ENCODE peak calls at places on chromosomes 4 and X, in five cellular contexts. One of them, this sample, is unnamed.

GRCh38 chr4:97028785-97029184 is 1114.5 kb downstream of the STPG2 start:
- DNase-seq in epithelial cell of esophagus: no peak
- DNase-seq in fibroblast of the aortic adventitia: no peak
- DNase-seq in hepatocyte: no peak
- DNase-seq in breast epithelium: no peak
- DNase-seq in this sample: no peak

GRCh38 chr4:118732591-118733330 is 47.6 kb downstream of the METTL14 start:
- DNase-seq in epithelial cell of esophagus: peak; percentile 60
- DNase-seq in hepatocyte: no peak
- DNase-seq in breast epithelium: no peak
- DNase-seq in fibroblast of the aortic adventitia: peak; percentile 76
- DNase-seq in this sample: peak; percentile 73

GRCh38 chrX:40005290-40006011 is 92.3 kb downstream of the BCOR start:
- DNase-seq in fibroblast of the aortic adventitia: no peak
- DNase-seq in hepatocyte: no peak
- DNase-seq in epithelial cell of esophagus: no peak
- DNase-seq in breast epithelium: no peak
- DNase-seq in this sample: no peak

GRCh38 chr4:185833055-185833598 is 21.1 kb upstream of the SORBS2 start:
- DNase-seq in epithelial cell of esophagus: no peak
- DNase-seq in fibroblast of the aortic adventitia: peak; percentile 92
- DNase-seq in hepatocyte: no peak
- DNase-seq in breast epithelium: no peak
- DNase-seq in this sample: no peak

GRCh38 chr4:61070269-61070668 is 129.9 kb upstream of the ADGRL3 start:
- DNase-seq in fibroblast of the aortic adventitia: no peak
- DNase-seq in breast epithelium: no peak
- DNase-seq in epithelial cell of esophagus: no peak
- DNase-seq in hepatocyte: no peak
- DNase-seq in this sample: no peak

GRCh38 chr4:152463562-152463961 is 72.3 kb downstream of the FBXW7 start:
- DNase-seq in hepatocyte: no peak
- DNase-seq in fibroblast of the aortic adventitia: no peak
- DNase-seq in epithelial cell of esophagus: no peak
- DNase-seq in breast epithelium: no peak
- DNase-seq in this sample: no peak

GRCh38 chr4:172843273-172843672 is 325.3 kb upstream of the GALNT7 start:
- DNase-seq in hepatocyte: no peak
- DNase-seq in breast epithelium: no peak
- DNase-seq in epithelial cell of esophagus: no peak
- DNase-seq in fibroblast of the aortic adventitia: no peak
- DNase-seq in this sample: no peak

GRCh38 chr4:101400096-101400495 is 52.8 kb upstream of the PPP3CA start:
- DNase-seq in breast epithelium: no peak
- DNase-seq in epithelial cell of esophagus: peak; percentile 12
- DNase-seq in fibroblast of the aortic adventitia: peak; percentile 34
- DNase-seq in hepatocyte: no peak
- DNase-seq in this sample: peak; percentile 69

GRCh38 chr4:165293927-165294649 is 33.4 kb upstream of the MSMO1 start:
- DNase-seq in fibroblast of the aortic adventitia: peak; percentile 33
- DNase-seq in breast epithelium: no peak
- DNase-seq in epithelial cell of esophagus: peak; percentile 26
- DNase-seq in hepatocyte: no peak
- DNase-seq in this sample: no peak

GRCh38 chr4:24044610-24045589 is 155.1 kb upstream of the PPARGC1A start:
- DNase-seq in hepatocyte: no peak
- DNase-seq in breast epithelium: no peak
- DNase-seq in epithelial cell of esophagus: no peak
- DNase-seq in fibroblast of the aortic adventitia: no peak
- DNase-seq in this sample: no peak

GRCh38 chr4:60582167-60582566 is 618.0 kb upstream of the ADGRL3 start:
- DNase-seq in breast epithelium: no peak
- DNase-seq in fibroblast of the aortic adventitia: no peak
- DNase-seq in epithelial cell of esophagus: no peak
- DNase-seq in hepatocyte: no peak
- DNase-seq in this sample: no peak

GRCh38 chrX:56025872-56026571 is 206.1 kb upstream of the KLF8 start:
- DNase-seq in breast epithelium: no peak
- DNase-seq in epithelial cell of esophagus: no peak
- DNase-seq in fibroblast of the aortic adventitia: no peak
- DNase-seq in hepatocyte: no peak
- DNase-seq in this sample: no peak

GRCh38 chr4:95528388-95528787 is 20.4 kb downstream of the UNC5C start:
- DNase-seq in epithelial cell of esophagus: no peak
- DNase-seq in hepatocyte: no peak
- DNase-seq in breast epithelium: no peak
- DNase-seq in fibroblast of the aortic adventitia: no peak
- DNase-seq in this sample: no peak

GRCh38 chr4:133147365-133147821 is 1.7 kb upstream of the PCDH10 start:
- DNase-seq in hepatocyte: peak; percentile 10
- DNase-seq in epithelial cell of esophagus: peak; percentile 10
- DNase-seq in breast epithelium: no peak
- DNase-seq in fibroblast of the aortic adventitia: no peak
- DNase-seq in this sample: no peak

GRCh38 chrX:46978341-46979291 is 66.4 kb downstream of the JADE3 start:
- DNase-seq in epithelial cell of esophagus: peak; percentile 80
- DNase-seq in breast epithelium: peak; percentile 40
- DNase-seq in fibroblast of the aortic adventitia: peak; percentile 79
- DNase-seq in hepatocyte: peak; percentile 66
- DNase-seq in this sample: peak; percentile 87

GRCh38 chr4:175758050-175758449 is 54.0 kb downstream of the GPM6A start:
- DNase-seq in fibroblast of the aortic adventitia: no peak
- DNase-seq in breast epithelium: no peak
- DNase-seq in hepatocyte: no peak
- DNase-seq in epithelial cell of esophagus: no peak
- DNase-seq in this sample: no peak

GRCh38 chr4:113355550-113356371 is 306.3 kb downstream of the ANK2 start:
- DNase-seq in hepatocyte: peak; percentile 34
- DNase-seq in fibroblast of the aortic adventitia: peak; percentile 96
- DNase-seq in epithelial cell of esophagus: peak; percentile 82
- DNase-seq in breast epithelium: no peak
- DNase-seq in this sample: peak; percentile 96

GRCh38 chrX:13778916-13779315 is 38.0 kb downstream of the GPM6B start:
- DNase-seq in hepatocyte: no peak
- DNase-seq in breast epithelium: no peak
- DNase-seq in fibroblast of the aortic adventitia: peak; percentile 55
- DNase-seq in epithelial cell of esophagus: peak; percentile 30
- DNase-seq in this sample: peak; percentile 80

GRCh38 chrX:21412883-21413282 is 38.7 kb downstream of the CNKSR2 start:
- DNase-seq in epithelial cell of esophagus: peak; percentile 62
- DNase-seq in breast epithelium: no peak
- DNase-seq in fibroblast of the aortic adventitia: peak; percentile 35
- DNase-seq in hepatocyte: no peak
- DNase-seq in this sample: peak; percentile 25

GRCh38 chr4:124061413-124061812 is 651.1 kb downstream of the ANKRD50 start:
- DNase-seq in fibroblast of the aortic adventitia: peak; percentile 87
- DNase-seq in hepatocyte: no peak
- DNase-seq in epithelial cell of esophagus: no peak
- DNase-seq in breast epithelium: no peak
- DNase-seq in this sample: peak; percentile 90

DNA sequence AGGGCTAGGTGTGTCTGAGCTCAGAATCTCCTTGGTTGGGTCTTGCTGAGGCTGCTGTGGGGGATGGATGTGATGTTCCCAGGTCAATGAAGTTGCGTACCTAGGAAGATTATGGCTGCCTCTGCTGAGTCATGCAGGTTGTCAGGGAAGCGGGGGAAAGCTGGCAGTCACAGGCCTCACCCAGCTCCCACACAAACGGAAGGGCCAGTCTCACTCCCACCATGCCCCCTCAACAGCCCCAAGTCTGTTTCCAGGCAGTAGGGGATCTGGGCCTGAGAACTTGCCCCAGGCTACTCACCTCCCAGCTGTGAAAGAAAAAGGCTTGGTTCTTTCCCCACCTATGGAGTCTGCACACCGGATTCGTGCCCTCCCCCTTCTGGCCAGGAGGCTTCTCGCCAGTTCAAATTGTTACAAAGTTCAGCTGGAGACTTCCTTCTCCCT is 72.9 kb downstream of the WDR44 start:
- DNase-seq in breast epithelium: no peak
- DNase-seq in hepatocyte: no peak
- DNase-seq in epithelial cell of esophagus: no peak
- DNase-seq in fibroblast of the aortic adventitia: no peak
- DNase-seq in this sample: no peak
- H3K4me3 ChIP-seq in breast epithelium: no peak overlapping the region
- H3K4me3 ChIP-seq in hepatocyte: no peak overlapping the region
- H3K4me3 ChIP-seq in epithelial cell of esophagus: no peak overlapping the region
- H3K4me3 ChIP-seq in fibroblast of the aortic adventitia: no peak overlapping the region
- H3K4me3 ChIP-seq in this sample: no peak overlapping the region

DNA sequence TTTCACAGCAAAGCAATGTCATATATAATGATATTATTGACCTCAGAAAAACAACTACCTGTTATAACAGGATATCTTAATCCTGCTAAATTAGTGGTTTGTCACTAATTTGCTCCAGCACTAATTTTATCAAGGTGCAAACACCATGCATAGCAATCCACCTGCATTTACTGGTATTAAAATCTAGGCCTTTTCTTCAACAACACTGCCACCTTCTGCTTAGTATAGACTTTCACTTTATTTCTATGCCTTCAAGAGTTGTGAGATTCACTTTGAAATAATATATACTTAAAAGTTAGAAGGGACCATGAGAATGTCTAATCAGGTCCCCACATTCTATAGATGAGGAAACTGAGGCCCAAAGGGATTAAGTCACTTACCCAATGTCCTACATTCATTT is 82.1 kb upstream of the IQCM start:
- DNase-seq in epithelial cell of esophagus: peak; percentile 49
- DNase-seq in fibroblast of the aortic adventitia: peak; percentile 50
- DNase-seq in breast epithelium: no peak
- DNase-seq in hepatocyte: peak; percentile 23
- DNase-seq in this sample: peak; percentile 41
- TF ChIP-seq CTCF in epithelial cell of esophagus: peak; percentile 47
- TF ChIP-seq CTCF in fibroblast of the aortic adventitia: peak; percentile 46
- TF ChIP-seq CTCF in breast epithelium: no peak
- TF ChIP-seq CTCF in hepatocyte: peak; percentile 70
- TF ChIP-seq CTCF in this sample: peak; percentile 60

GRCh38 chrX:2829066-2829430 is 318 bp downstream of the GYG2 start:
- DNase-seq in hepatocyte: peak; percentile 52
- DNase-seq in fibroblast of the aortic adventitia: no peak
- DNase-seq in epithelial cell of esophagus: no peak
- DNase-seq in breast epithelium: no peak
- DNase-seq in this sample: no peak
- H3K4me3 ChIP-seq in hepatocyte: peak overlapping the region; percentile 93
- H3K4me3 ChIP-seq in fibroblast of the aortic adventitia: peak overlapping the region; percentile 61
- H3K4me3 ChIP-seq in epithelial cell of esophagus: no peak overlapping the region
- H3K4me3 ChIP-seq in breast epithelium: peak overlapping the region; percentile 62
- H3K4me3 ChIP-seq in this sample: no peak overlapping the region

GRCh38 chrX:68807818-68808217 is 21.0 kb upstream of the EFNB1 start:
- DNase-seq in breast epithelium: no peak
- DNase-seq in fibroblast of the aortic adventitia: peak; percentile 33
- DNase-seq in epithelial cell of esophagus: no peak
- DNase-seq in hepatocyte: peak; percentile 40
- DNase-seq in this sample: peak; percentile 25
- TF ChIP-seq CTCF in breast epithelium: no peak
- TF ChIP-seq CTCF in fibroblast of the aortic adventitia: peak; percentile 32
- TF ChIP-seq CTCF in epithelial cell of esophagus: peak; percentile 35
- TF ChIP-seq CTCF in hepatocyte: peak; percentile 37
- TF ChIP-seq CTCF in this sample: peak; percentile 32

GRCh38 chr4:995311-996026 is 2.3 kb upstream of the SLC26A1 start:
- DNase-seq in hepatocyte: no peak
- DNase-seq in epithelial cell of esophagus: no peak
- DNase-seq in breast epithelium: no peak
- DNase-seq in fibroblast of the aortic adventitia: no peak
- DNase-seq in this sample: no peak

GRCh38 chr4:998096-998691 is 5.0 kb upstream of the SLC26A1 start:
- DNase-seq in epithelial cell of esophagus: no peak
- DNase-seq in hepatocyte: no peak
- DNase-seq in breast epithelium: no peak
- DNase-seq in fibroblast of the aortic adventitia: no peak
- DNase-seq in this sample: no peak

GRCh38 chr4:997375-998071 is 4.3 kb upstream of the SLC26A1 start:
- DNase-seq in hepatocyte: peak; percentile 78
- DNase-seq in epithelial cell of esophagus: no peak
- DNase-seq in breast epithelium: no peak
- DNase-seq in fibroblast of the aortic adventitia: no peak
- DNase-seq in this sample: no peak

GRCh38 chr4:996030-996993 is 3.1 kb upstream of the SLC26A1 start:
- DNase-seq in hepatocyte: peak; percentile 61
- DNase-seq in breast epithelium: no peak
- DNase-seq in fibroblast of the aortic adventitia: no peak
- DNase-seq in epithelial cell of esophagus: no peak
- DNase-seq in this sample: no peak

DNA sequence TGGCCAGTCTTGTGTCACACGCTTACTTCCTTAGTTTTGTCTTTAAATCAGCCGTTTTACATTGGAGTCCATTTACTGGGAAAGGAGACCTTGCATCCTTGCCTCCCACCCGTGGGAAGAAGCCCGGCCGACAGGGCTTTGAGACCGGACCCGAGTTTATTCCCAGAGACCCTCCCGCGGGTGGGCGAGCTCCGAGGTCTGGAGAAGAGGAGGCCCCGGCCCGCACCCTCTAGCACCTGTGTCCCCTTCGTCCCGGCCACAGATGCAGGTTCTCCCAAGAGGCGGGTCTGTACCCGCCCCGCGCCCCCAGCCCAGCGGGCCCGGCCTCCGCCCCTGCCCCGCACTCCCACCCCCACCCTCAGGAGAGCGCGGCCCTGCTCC is 3.8 kb upstream of the SLC26A1 start:
- DNase-seq in epithelial cell of esophagus: no peak
- DNase-seq in breast epithelium: no peak
- DNase-seq in hepatocyte: no peak
- DNase-seq in fibroblast of the aortic adventitia: no peak
- DNase-seq in this sample: no peak
- H3K4me3 ChIP-seq in epithelial cell of esophagus: no peak overlapping the region
- H3K4me3 ChIP-seq in breast epithelium: peak overlapping the region; percentile 65
- H3K4me3 ChIP-seq in hepatocyte: no peak overlapping the region
- H3K4me3 ChIP-seq in fibroblast of the aortic adventitia: no peak overlapping the region
- H3K4me3 ChIP-seq in this sample: no peak overlapping the region

GRCh38 chr4:26108024-26108423 is 194.0 kb downstream of the SMIM20 start:
- DNase-seq in hepatocyte: no peak
- DNase-seq in epithelial cell of esophagus: no peak
- DNase-seq in breast epithelium: no peak
- DNase-seq in fibroblast of the aortic adventitia: no peak
- DNase-seq in this sample: no peak
- TF ChIP-seq CTCF in hepatocyte: no peak
- TF ChIP-seq CTCF in epithelial cell of esophagus: no peak
- TF ChIP-seq CTCF in breast epithelium: no peak
- TF ChIP-seq CTCF in fibroblast of the aortic adventitia: peak; percentile 1
- TF ChIP-seq CTCF in this sample: no peak

DNA sequence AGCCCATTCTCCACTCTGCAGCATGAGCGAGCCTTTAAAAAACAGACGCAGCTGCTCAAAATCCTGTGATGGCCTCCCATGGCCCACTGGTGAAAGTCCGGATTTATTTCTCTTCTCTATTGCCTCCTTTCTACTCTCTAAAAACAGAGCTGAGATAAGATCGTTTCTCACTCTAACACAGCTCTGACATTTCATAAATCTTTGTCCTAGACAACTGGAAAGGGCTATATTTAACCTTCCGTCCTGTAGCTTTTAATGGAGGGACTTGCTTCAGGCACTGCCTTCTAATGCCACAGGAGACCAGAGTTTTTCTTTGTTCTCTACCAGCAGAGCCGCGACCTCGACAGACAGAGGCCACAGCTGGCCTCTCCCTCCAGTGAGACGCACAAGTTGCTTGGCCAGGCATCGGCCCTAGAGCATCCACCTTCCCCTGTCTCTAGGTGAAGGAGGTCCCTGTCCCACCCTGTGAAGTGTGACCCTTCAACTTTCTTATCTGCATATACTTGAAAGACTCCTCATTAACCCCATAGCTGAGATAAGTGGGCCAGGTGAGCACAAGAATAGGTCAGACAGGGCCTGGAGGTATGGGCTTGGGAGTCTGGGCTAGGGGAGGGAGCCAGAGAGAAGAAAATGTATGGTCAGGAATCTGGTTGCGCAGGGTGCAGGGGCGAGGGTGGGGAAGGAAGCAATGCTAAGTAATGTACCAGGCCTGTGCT is 50.0 kb downstream of the RTL5 start:
- DNase-seq in epithelial cell of esophagus: no peak
- DNase-seq in breast epithelium: no peak
- DNase-seq in hepatocyte: no peak
- DNase-seq in fibroblast of the aortic adventitia: no peak
- DNase-seq in this sample: no peak
- H3K4me3 ChIP-seq in epithelial cell of esophagus: no peak overlapping the region
- H3K4me3 ChIP-seq in breast epithelium: no peak overlapping the region
- H3K4me3 ChIP-seq in hepatocyte: no peak overlapping the region
- H3K4me3 ChIP-seq in fibroblast of the aortic adventitia: no peak overlapping the region
- H3K4me3 ChIP-seq in this sample: no peak overlapping the region

This sample was measured in fibroblast of mammary gland.